ENCODE peak calls at places on chromosome 6, in eight cellular contexts. P, X, D, R, K, V, Y and G are unnamed samples.

GRCh38 chr6:129269076-129269475 is 386.1 kb downstream of the LAMA2 start:
- DNase-seq in X (no peak), R (no peak), D (no peak), P (no peak), Y (no peak), V (no peak), K (no peak), G (no peak)

GRCh38 chr6:2353412-2354137 is 108.2 kb upstream of the GMDS start:
- DNase-seq in Y (peak; percentile 48), V (peak; percentile 62), D (peak; percentile 78), R (peak; percentile 58), K (peak; percentile 52), P (no peak), X (peak; percentile 87), G (peak; percentile 61)

GRCh38 chr6:72622094-72622540 is 253 bp downstream of the KCNQ5 start:
- DNase-seq in V (peak; percentile 12), D (peak; percentile 30), R (no peak), X (no peak), P (peak; percentile 84), Y (no peak), K (peak; percentile 35), G (no peak)

GRCh38 chr6:105619971-105620741 is 217.3 kb upstream of the PREP start:
- DNase-seq in P (no peak), Y (no peak), R (no peak), D (no peak), K (no peak), X (no peak), V (no peak), G (no peak)

GRCh38 chr6:100774681-100775080 is 106.4 kb downstream of the ASCC3 start:
- DNase-seq in D (no peak), X (no peak), V (no peak), K (no peak), Y (no peak), R (no peak), P (no peak), G (no peak)

GRCh38 chr6:22737331-22737730 is 168.0 kb downstream of the HDGFL1 start:
- DNase-seq in X (peak; percentile 35), D (peak; percentile 13), K (no peak), R (peak; percentile 17), V (peak; percentile 5), Y (peak; percentile 4), P (no peak), G (no peak)

GRCh38 chr6:42720739-42721138 is 1.7 kb downstream of the PRPH2 start:
- DNase-seq in Y (no peak), K (no peak), V (no peak), P (no peak), X (no peak), D (no peak), R (no peak), G (no peak)

GRCh38 chr6:147219463-147219862 is 15.2 kb downstream of the STXBP5 start:
- DNase-seq in P (no peak), X (no peak), R (no peak), Y (no peak), K (no peak), D (no peak), V (no peak), G (no peak)

GRCh38 chr6:69835414-69836179 is 30.8 kb upstream of the COL19A1 start:
- DNase-seq in X (peak; percentile 24), R (no peak), K (no peak), P (no peak), V (peak; percentile 16), Y (peak; percentile 56), D (no peak), G (no peak)

GRCh38 chr6:136037885-136038460 is 186.5 kb downstream of the PDE7B start:
- DNase-seq in Y (no peak), K (peak; percentile 27), P (peak; percentile 55), R (no peak), D (no peak), X (no peak), V (no peak), G (no peak)
- H3K27ac ChIP-seq in Y (no peak overlapping the region), K (peak overlapping the region; percentile 28), P (peak overlapping the region; percentile 60), R (peak overlapping the region; percentile 45), D (peak overlapping the region; percentile 57), X (peak overlapping the region; percentile 5), V (peak overlapping the region; percentile 60), G (peak overlapping the region; percentile 93)

GRCh38 chr6:61809004-61809595 is 476.9 kb downstream of the KHDRBS2 start:
- DNase-seq in P (no peak), R (no peak), Y (no peak), X (no peak), D (no peak), K (no peak), V (no peak), G (no peak)
- TF ChIP-seq CTCF in P (peak; percentile 32), R (no peak), Y (peak; percentile 39), X (peak; percentile 57), D (peak; percentile 39), K (peak; percentile 36), V (no peak), G (peak; percentile 4)

DNA sequence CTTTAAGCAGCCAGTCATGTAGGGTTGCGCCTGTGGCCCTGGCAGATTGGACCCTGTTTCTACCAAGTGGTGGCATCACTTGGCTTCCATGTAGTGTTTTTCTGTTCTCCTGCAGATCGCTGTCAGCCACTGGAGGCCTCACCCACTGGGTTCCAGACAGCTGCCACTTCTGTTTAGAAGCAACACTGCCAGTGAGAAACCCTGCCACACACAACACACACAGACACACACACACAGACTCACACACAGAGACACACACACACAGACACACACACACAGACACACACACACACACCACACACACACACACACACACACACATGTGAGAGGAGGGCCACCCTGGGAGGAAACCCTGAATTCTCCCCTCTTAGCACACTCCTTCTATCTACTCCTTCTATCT is 51.8 kb downstream of the UTRN start:
- DNase-seq in D (no peak), V (no peak), P (no peak), Y (no peak), R (no peak), K (no peak), X (no peak), G (no peak)
- H3K4me1 ChIP-seq in D (peaks cover 35% of the 10 kb centered on the region), V (no peaks in the 10 kb centered on the region), P (peaks cover 53% of the 10 kb centered on the region), Y (peaks cover 29% of the 10 kb centered on the region), R (no peaks in the 10 kb centered on the region), K (peaks cover 27% of the 10 kb centered on the region), X (peaks cover 36% of the 10 kb centered on the region), G (peaks cover 27% of the 10 kb centered on the region)

DNA sequence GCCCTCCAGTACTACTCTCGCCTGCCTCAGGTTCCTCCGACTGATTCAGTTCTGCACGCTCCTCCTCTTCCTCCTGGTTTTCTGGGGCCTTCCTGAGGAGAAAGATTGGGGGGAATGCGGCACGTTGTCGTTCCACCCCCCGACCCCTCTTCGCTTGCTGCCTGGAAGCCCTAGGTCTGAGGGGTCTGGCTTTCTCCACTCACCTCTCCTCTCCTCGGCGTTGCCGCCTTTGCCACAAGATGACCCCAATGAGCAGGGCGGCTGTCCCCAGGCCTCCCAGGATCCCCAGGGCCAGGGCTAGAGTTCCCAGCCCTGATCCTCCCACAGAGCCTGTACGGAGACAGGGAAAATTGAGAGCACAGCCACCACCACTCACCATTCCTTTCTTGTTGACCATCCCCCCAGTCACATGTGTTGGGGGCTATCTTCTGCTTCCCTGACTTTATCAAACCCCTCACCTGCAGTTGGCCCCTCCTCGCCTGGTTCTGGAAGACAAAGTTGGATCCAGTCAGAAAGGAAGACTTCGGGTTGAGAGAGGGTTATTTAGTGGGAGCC is 2.8 kb downstream of the AGER start:
- DNase-seq in D (no peak), Y (no peak), V (no peak), P (no peak), R (no peak), K (no peak), X (no peak), G (no peak)
- H3K27ac ChIP-seq in D (no peak overlapping the region), Y (no peak overlapping the region), V (no peak overlapping the region), P (no peak overlapping the region), R (no peak overlapping the region), K (no peak overlapping the region), X (no peak overlapping the region), G (no peak overlapping the region)

GRCh38 chr6:54427396-54427910 is 119.2 kb downstream of the TINAG start:
- DNase-seq in D (no peak), K (no peak), R (no peak), Y (no peak), V (no peak), X (no peak), P (no peak), G (no peak)

GRCh38 chr6:54426995-54427394 is 118.8 kb downstream of the TINAG start:
- DNase-seq in Y (no peak), X (no peak), K (no peak), V (no peak), D (no peak), R (no peak), P (no peak), G (no peak)

GRCh38 chr6:54431466-54431865 is 123.2 kb downstream of the TINAG start:
- DNase-seq in V (no peak), X (no peak), D (no peak), P (no peak), K (no peak), Y (no peak), R (no peak), G (no peak)

DNA sequence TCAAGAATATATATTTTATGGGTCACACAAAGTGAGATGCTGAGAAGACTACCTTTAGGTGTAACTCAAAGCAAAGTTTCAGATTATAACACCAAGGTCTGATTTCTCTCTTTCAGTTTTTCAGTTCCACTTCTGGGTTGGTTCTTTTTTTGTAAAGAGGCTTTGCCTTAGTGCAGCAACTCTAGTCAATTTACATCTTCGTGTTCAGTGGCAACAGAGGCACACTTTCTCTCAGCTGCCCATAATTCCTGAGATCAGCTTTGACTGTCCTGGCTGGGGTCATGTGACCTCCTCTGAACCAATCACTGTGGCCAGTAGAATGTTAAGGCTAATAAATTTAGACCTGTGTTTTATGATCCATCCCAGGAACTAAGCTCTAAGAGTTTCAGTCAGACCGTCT is 120.2 kb downstream of the TINAG start:
- DNase-seq in K (no peak), X (no peak), P (no peak), Y (no peak), D (no peak), V (no peak), R (no peak), G (no peak)
- TF ChIP-seq CTCF in K (no peak), X (no peak), P (no peak), Y (no peak), D (no peak), V (no peak), R (no peak), G (no peak)

GRCh38 chr6:6714498-6715360 is 126.2 kb downstream of the LY86 start:
- DNase-seq in P (no peak), K (no peak), V (no peak), D (no peak), Y (no peak), X (no peak), R (no peak), G (no peak)
- H3K4me1 ChIP-seq in P (peaks cover 15% of the 10 kb centered on the region), K (peaks cover 3% of the 10 kb centered on the region), V (no peaks in the 10 kb centered on the region), D (peaks cover 31% of the 10 kb centered on the region), Y (peaks cover 25% of the 10 kb centered on the region), X (no peaks in the 10 kb centered on the region), R (no peaks in the 10 kb centered on the region), G (peaks cover 8% of the 10 kb centered on the region)

DNA sequence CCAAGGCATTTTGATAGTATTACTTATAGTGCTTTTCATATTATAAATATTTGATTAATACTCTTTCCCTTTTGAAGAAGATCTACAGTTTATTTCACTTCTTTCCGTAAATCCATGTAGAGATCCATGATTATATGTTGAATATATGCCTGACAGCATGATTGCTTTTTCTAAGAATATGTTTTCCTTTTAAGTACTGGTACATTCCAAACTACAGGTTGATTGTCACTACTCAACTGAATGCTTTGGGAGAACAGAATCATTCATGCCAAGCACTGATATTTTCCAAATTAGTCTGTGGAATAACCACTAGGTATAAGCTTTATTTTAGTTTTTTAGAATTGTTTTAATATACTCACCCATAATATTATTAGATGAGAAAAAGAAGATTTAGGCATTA is 330.2 kb downstream of the BCKDHB start:
- DNase-seq in K (no peak), X (no peak), Y (no peak), R (no peak), P (no peak), D (no peak), V (no peak), G (no peak)
- H3K27ac ChIP-seq in K (no peak overlapping the region), X (no peak overlapping the region), Y (no peak overlapping the region), R (no peak overlapping the region), P (no peak overlapping the region), D (no peak overlapping the region), V (no peak overlapping the region), G (no peak overlapping the region)